ENCODE peak calls at places on chromosomes 13 and 19, in four cellular contexts. One of them, this sample, is unnamed.

GRCh38 chr13:70923863-70924752 is 815.9 kb upstream of the KLHL1 start:
- DNase-seq in IMR-90: no peak
- DNase-seq in psoas muscle: no peak
- DNase-seq in heart left ventricle: no peak
- DNase-seq in this sample: no peak

GRCh38 chr13:50012396-50013169 is 2.7 kb upstream of the KCNRG start:
- DNase-seq in IMR-90: peak; percentile 25
- DNase-seq in psoas muscle: no peak
- DNase-seq in heart left ventricle: no peak
- DNase-seq in this sample: no peak

GRCh38 chr19:12766051-12766521 is 9.3 kb downstream of the HOOK2 start:
- DNase-seq in IMR-90: peak; percentile 73
- DNase-seq in psoas muscle: peak; percentile 76
- DNase-seq in heart left ventricle: peak; percentile 88
- DNase-seq in this sample: peak; percentile 88

GRCh38 chr19:10114651-10115391 is 3.3 kb downstream of the P2RY11 start:
- DNase-seq in IMR-90: no peak
- DNase-seq in psoas muscle: no peak
- DNase-seq in heart left ventricle: no peak
- DNase-seq in this sample: no peak

GRCh38 chr13:60091573-60091972 is 72.2 kb downstream of the DIAPH3 start:
- DNase-seq in IMR-90: no peak
- DNase-seq in psoas muscle: no peak
- DNase-seq in heart left ventricle: no peak
- DNase-seq in this sample: no peak

GRCh38 chr13:27005556-27005955 is 166.1 kb downstream of the USP12 start:
- DNase-seq in IMR-90: no peak
- DNase-seq in psoas muscle: no peak
- DNase-seq in heart left ventricle: no peak
- DNase-seq in this sample: no peak

GRCh38 chr13:74662895-74663294 is 528.7 kb upstream of the KLF12 start:
- DNase-seq in IMR-90: no peak
- DNase-seq in psoas muscle: no peak
- DNase-seq in heart left ventricle: peak; percentile 12
- DNase-seq in this sample: no peak

GRCh38 chr13:38418286-38418685 is 68.6 kb downstream of the UFM1 start:
- DNase-seq in IMR-90: no peak
- DNase-seq in psoas muscle: no peak
- DNase-seq in heart left ventricle: no peak
- DNase-seq in this sample: no peak

GRCh38 chr13:105442941-105443340 is 1092.5 kb downstream of the EFNB2 start:
- DNase-seq in IMR-90: peak; percentile 100
- DNase-seq in psoas muscle: no peak
- DNase-seq in heart left ventricle: peak; percentile 18
- DNase-seq in this sample: no peak

GRCh38 chr19:7869453-7869909 is 4.7 kb downstream of the PRR36 start:
- DNase-seq in IMR-90: peak; percentile 28
- DNase-seq in psoas muscle: peak; percentile 49
- DNase-seq in heart left ventricle: no peak
- DNase-seq in this sample: peak; percentile 64

GRCh38 chr13:74040200-74040599 is 94.0 kb downstream of the KLF12 start:
- DNase-seq in IMR-90: peak; percentile 31
- DNase-seq in psoas muscle: peak; percentile 38
- DNase-seq in heart left ventricle: peak; percentile 37
- DNase-seq in this sample: no peak

GRCh38 chr13:47897411-47898050 is 103.5 kb downstream of the SUCLA2 start:
- DNase-seq in IMR-90: peak; percentile 36
- DNase-seq in psoas muscle: no peak
- DNase-seq in heart left ventricle: no peak
- DNase-seq in this sample: no peak

GRCh38 chr19:45117167-45117594 is 24.2 kb downstream of the PPP1R37 start:
- DNase-seq in IMR-90: peak; percentile 20
- DNase-seq in psoas muscle: no peak
- DNase-seq in heart left ventricle: no peak
- DNase-seq in this sample: no peak

GRCh38 chr19:13633109-13633508 is 126.8 kb upstream of the CACNA1A start:
- DNase-seq in IMR-90: peak; percentile 79
- DNase-seq in psoas muscle: no peak
- DNase-seq in heart left ventricle: no peak
- DNase-seq in this sample: no peak

GRCh38 chr13:58587183-58587582 is 955.6 kb downstream of the PCDH17 start:
- DNase-seq in IMR-90: no peak
- DNase-seq in psoas muscle: no peak
- DNase-seq in heart left ventricle: no peak
- DNase-seq in this sample: no peak

GRCh38 chr13:93794197-93794885 is 567.7 kb downstream of the GPC6 start:
- DNase-seq in IMR-90: peak; percentile 42
- DNase-seq in psoas muscle: no peak
- DNase-seq in heart left ventricle: no peak
- DNase-seq in this sample: no peak

GRCh38 chr13:40770609-40770933 is 419 bp downstream of the MRPS31 start:
- DNase-seq in IMR-90: no peak
- DNase-seq in psoas muscle: no peak
- DNase-seq in heart left ventricle: no peak
- DNase-seq in this sample: no peak

GRCh38 chr13:30927595-30927994 is 4.9 kb upstream of the TEX26 start:
- DNase-seq in IMR-90: no peak
- DNase-seq in psoas muscle: no peak
- DNase-seq in heart left ventricle: no peak
- DNase-seq in this sample: no peak

GRCh38 chr13:47679391-47679790 is 321.7 kb downstream of the SUCLA2 start:
- DNase-seq in IMR-90: peak; percentile 59
- DNase-seq in psoas muscle: no peak
- DNase-seq in heart left ventricle: no peak
- DNase-seq in this sample: no peak

GRCh38 chr19:16325671-16326400 is 1.2 kb downstream of the KLF2 start:
- DNase-seq in IMR-90: no peak
- DNase-seq in psoas muscle: peak; percentile 49
- DNase-seq in heart left ventricle: peak; percentile 45
- DNase-seq in this sample: peak; percentile 57

GRCh38 chr13:31424130-31424729 is 224.5 kb downstream of the B3GLCT start:
- DNase-seq in IMR-90: peak; percentile 73
- DNase-seq in psoas muscle: peak; percentile 71
- DNase-seq in heart left ventricle: peak; percentile 64
- DNase-seq in this sample: peak; percentile 75

GRCh38 chr13:23808803-23809202 is 80.4 kb downstream of the MIPEP start:
- DNase-seq in IMR-90: no peak
- DNase-seq in psoas muscle: no peak
- DNase-seq in heart left ventricle: no peak
- DNase-seq in this sample: no peak

GRCh38 chr13:24362435-24362951 is 53.1 kb downstream of the C1QTNF9 start:
- DNase-seq in IMR-90: no peak
- DNase-seq in psoas muscle: no peak
- DNase-seq in heart left ventricle: no peak
- DNase-seq in this sample: no peak

GRCh38 chr19:6639439-6639838 is 30.5 kb downstream of the TNFSF14 start:
- DNase-seq in IMR-90: no peak
- DNase-seq in psoas muscle: no peak
- DNase-seq in heart left ventricle: no peak
- DNase-seq in this sample: no peak

GRCh38 chr13:24208314-24208713 is 47.8 kb downstream of the SPATA13 start:
- DNase-seq in IMR-90: peak; percentile 95
- DNase-seq in psoas muscle: no peak
- DNase-seq in heart left ventricle: no peak
- DNase-seq in this sample: no peak

DNA sequence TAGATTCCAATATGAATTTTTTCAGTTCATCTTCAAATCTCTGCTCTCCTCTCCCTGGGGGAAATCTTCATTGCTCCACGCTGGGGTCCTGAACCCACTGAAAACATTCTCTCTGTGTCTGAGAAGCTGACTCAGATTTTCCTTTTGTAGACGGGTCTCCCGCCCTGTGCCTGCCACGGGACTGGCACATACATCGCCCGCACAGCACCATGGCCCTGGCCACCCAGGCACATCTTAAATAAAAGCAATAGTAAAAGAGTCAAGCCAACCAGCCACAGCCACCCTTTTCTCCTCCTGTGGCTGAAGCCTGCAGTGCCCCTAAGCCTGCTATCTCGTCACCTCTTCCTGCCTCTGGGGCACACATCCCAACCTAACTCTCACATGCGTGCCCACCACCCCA is 301.2 kb downstream of the ZNF536 start:
- DNase-seq in IMR-90: no peak
- DNase-seq in psoas muscle: no peak
- DNase-seq in heart left ventricle: no peak
- DNase-seq in this sample: no peak
- H3K9me3 ChIP-seq in IMR-90: no peaks in the 10 kb centered on the region
- H3K9me3 ChIP-seq in psoas muscle: no peaks in the 10 kb centered on the region
- H3K9me3 ChIP-seq in heart left ventricle: no peaks in the 10 kb centered on the region
- H3K9me3 ChIP-seq in this sample: no peaks in the 10 kb centered on the region

DNA sequence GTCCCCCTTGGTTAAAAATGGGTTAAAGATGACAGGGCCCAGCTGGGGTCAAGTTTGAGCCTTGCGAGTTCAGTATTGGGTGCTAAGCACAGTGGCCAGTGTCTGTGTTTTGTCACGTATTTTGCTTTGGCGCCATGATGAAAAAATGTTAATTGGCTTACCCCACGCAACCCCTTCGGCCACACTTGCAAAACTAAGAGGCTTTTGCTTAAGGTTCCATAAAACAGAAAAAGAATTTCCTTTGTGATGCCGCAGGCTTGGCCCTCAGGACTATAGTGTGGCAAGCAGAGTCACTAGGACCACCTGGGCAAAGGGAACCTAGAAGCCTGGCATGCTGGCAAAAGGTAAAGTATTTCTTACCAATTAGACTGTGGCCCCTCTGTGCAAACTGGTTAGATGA is 20.7 kb downstream of the DPRX start:
- DNase-seq in IMR-90: no peak
- DNase-seq in psoas muscle: no peak
- DNase-seq in heart left ventricle: no peak
- DNase-seq in this sample: no peak
- H3K9me3 ChIP-seq in IMR-90: peaks cover 46% of the 10 kb centered on the region
- H3K9me3 ChIP-seq in psoas muscle: peaks cover 19% of the 10 kb centered on the region
- H3K9me3 ChIP-seq in heart left ventricle: peaks cover 6% of the 10 kb centered on the region
- H3K9me3 ChIP-seq in this sample: peaks cover 23% of the 10 kb centered on the region

GRCh38 chr13:18961383-18962117 is 220.1 kb downstream of the TUBA3C start:
- DNase-seq in IMR-90: no peak
- DNase-seq in psoas muscle: no peak
- DNase-seq in heart left ventricle: no peak
- DNase-seq in this sample: no peak
- H3K9me3 ChIP-seq in IMR-90: peaks cover 58% of the 10 kb centered on the region
- H3K9me3 ChIP-seq in psoas muscle: no peaks in the 10 kb centered on the region
- H3K9me3 ChIP-seq in heart left ventricle: no peaks in the 10 kb centered on the region
- H3K9me3 ChIP-seq in this sample: no peaks in the 10 kb centered on the region

GRCh38 chr19:22116760-22117159 is 64.5 kb downstream of the ZNF257 start:
- DNase-seq in IMR-90: no peak
- DNase-seq in psoas muscle: no peak
- DNase-seq in heart left ventricle: no peak
- DNase-seq in this sample: no peak

GRCh38 chr19:22118132-22118531 is 65.8 kb downstream of the ZNF257 start:
- DNase-seq in IMR-90: no peak
- DNase-seq in psoas muscle: no peak
- DNase-seq in heart left ventricle: no peak
- DNase-seq in this sample: no peak
- H3K9me3 ChIP-seq in IMR-90: peaks cover 17% of the 10 kb centered on the region
- H3K9me3 ChIP-seq in psoas muscle: no peaks in the 10 kb centered on the region
- H3K9me3 ChIP-seq in heart left ventricle: no peaks in the 10 kb centered on the region
- H3K9me3 ChIP-seq in this sample: peaks cover 7% of the 10 kb centered on the region

GRCh38 chr19:34588249-34588648 is 88.7 kb downstream of the SCGB2B2 start:
- DNase-seq in IMR-90: no peak
- DNase-seq in psoas muscle: no peak
- DNase-seq in heart left ventricle: no peak
- DNase-seq in this sample: no peak

GRCh38 chr19:34595683-34596082 is 81.3 kb downstream of the SCGB2B2 start:
- DNase-seq in IMR-90: no peak
- DNase-seq in psoas muscle: no peak
- DNase-seq in heart left ventricle: no peak
- DNase-seq in this sample: no peak

GRCh38 chr19:34589730-34590129 is 87.2 kb downstream of the SCGB2B2 start:
- DNase-seq in IMR-90: no peak
- DNase-seq in psoas muscle: no peak
- DNase-seq in heart left ventricle: no peak
- DNase-seq in this sample: no peak

GRCh38 chr19:34588846-34589245 is 88.1 kb downstream of the SCGB2B2 start:
- DNase-seq in IMR-90: no peak
- DNase-seq in psoas muscle: no peak
- DNase-seq in heart left ventricle: no peak
- DNase-seq in this sample: no peak

GRCh38 chr19:34590228-34590627 is 86.7 kb downstream of the SCGB2B2 start:
- DNase-seq in IMR-90: no peak
- DNase-seq in psoas muscle: no peak
- DNase-seq in heart left ventricle: no peak
- DNase-seq in this sample: no peak
- H3K9me3 ChIP-seq in IMR-90: peaks cover 2% of the 10 kb centered on the region
- H3K9me3 ChIP-seq in psoas muscle: no peaks in the 10 kb centered on the region
- H3K9me3 ChIP-seq in heart left ventricle: no peaks in the 10 kb centered on the region
- H3K9me3 ChIP-seq in this sample: peaks cover 9% of the 10 kb centered on the region

GRCh38 chr13:54744747-54745146 is 1716.1 kb downstream of the OLFM4 start:
- DNase-seq in IMR-90: no peak
- DNase-seq in psoas muscle: no peak
- DNase-seq in heart left ventricle: no peak
- DNase-seq in this sample: no peak

DNA sequence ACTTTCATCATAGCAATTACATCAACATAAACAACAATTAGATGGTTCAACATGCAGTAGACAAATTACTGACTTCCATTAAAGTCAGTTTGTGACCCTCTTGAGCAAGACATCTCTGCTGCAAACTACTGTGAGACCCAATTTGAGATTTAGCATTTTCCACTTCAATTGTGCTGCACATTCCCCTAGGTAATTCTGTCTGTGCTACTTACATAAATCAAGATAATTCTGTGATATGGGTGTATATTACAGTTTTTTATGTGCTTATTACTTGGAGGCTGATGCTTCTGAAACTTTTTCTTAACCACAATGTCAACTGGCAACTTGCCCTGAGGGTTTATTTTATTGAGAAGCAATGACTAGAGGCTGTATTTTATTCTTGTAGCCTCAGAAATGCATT is 1714.4 kb downstream of the OLFM4 start:
- DNase-seq in IMR-90: no peak
- DNase-seq in psoas muscle: no peak
- DNase-seq in heart left ventricle: no peak
- DNase-seq in this sample: no peak
- H3K9me3 ChIP-seq in IMR-90: no peaks in the 10 kb centered on the region
- H3K9me3 ChIP-seq in psoas muscle: no peaks in the 10 kb centered on the region
- H3K9me3 ChIP-seq in heart left ventricle: no peaks in the 10 kb centered on the region
- H3K9me3 ChIP-seq in this sample: no peaks in the 10 kb centered on the region

GRCh38 chr19:40341601-40342482 is 6.4 kb downstream of the C19orf47 start:
- DNase-seq in IMR-90: no peak
- DNase-seq in psoas muscle: peak; percentile 84
- DNase-seq in heart left ventricle: peak; percentile 81
- DNase-seq in this sample: no peak
- H3K9me3 ChIP-seq in IMR-90: no peaks in the 10 kb centered on the region
- H3K9me3 ChIP-seq in psoas muscle: no peaks in the 10 kb centered on the region
- H3K9me3 ChIP-seq in heart left ventricle: no peaks in the 10 kb centered on the region
- H3K9me3 ChIP-seq in this sample: no peaks in the 10 kb centered on the region

This sample was measured in lung.